ENCODE peak calls at places on chromosomes 5 and 9, in nine cellular contexts. X, V, I, F, C, L, B, Y and D are unnamed samples.

GRCh38 chr9:136854113-136854841 is 2.1 kb downstream of the MAMDC4 start:
- DNase-seq in B (no peak), F (no peak), X (no peak), C (no peak), V (peak), L (peak), Y (peak), I (peak), D (no peak)

GRCh38 chr5:62273691-62274090 is 32.3 kb upstream of the KIF2A start:
- DNase-seq in L (no peak), F (no peak), I (no peak), Y (no peak), V (no peak), B (no peak), C (no peak), X (no peak), D (no peak)

GRCh38 chr9:36884721-36885120 is 149.3 kb downstream of the PAX5 start:
- DNase-seq in I (no peak), X (no peak), L (no peak), V (no peak), Y (no peak), B (no peak), C (no peak), F (no peak), D (no peak)

GRCh38 chr5:15966651-15967050 is 212.9 kb downstream of the MARCHF11 start:
- DNase-seq in L (no peak), C (peak), I (no peak), F (peak), X (no peak), V (no peak), Y (no peak), B (no peak), D (peak)

GRCh38 chr9:65409471-65409980 is 124.5 kb upstream of the FOXD4L5 start:
- DNase-seq in F (no peak), I (no peak), C (no peak), B (no peak), Y (no peak), L (no peak), V (no peak), X (no peak), D (no peak)

GRCh38 chr9:129309906-129310305 is 131.8 kb upstream of the IER5L start:
- DNase-seq in I (no peak), C (no peak), Y (no peak), B (no peak), F (no peak), L (no peak), V (peak), X (no peak), D (no peak)

GRCh38 chr5:180345781-180346180 is 7.4 kb downstream of the GFPT2 start:
- DNase-seq in C (no peak), I (peak), X (no peak), B (no peak), F (no peak), L (no peak), Y (no peak), V (no peak), D (no peak)

GRCh38 chr5:87076411-87076810 is 191.3 kb upstream of the RASA1 start:
- DNase-seq in Y (no peak), C (no peak), V (no peak), F (no peak), I (no peak), L (no peak), X (no peak), B (no peak), D (no peak)

GRCh38 chr9:92709240-92709639 is 39.3 kb upstream of the IPPK start:
- DNase-seq in F (no peak), I (no peak), V (no peak), Y (no peak), B (no peak), X (no peak), L (no peak), C (no peak), D (no peak)

GRCh38 chr5:143605403-143606005 is 202.0 kb upstream of the NR3C1 start:
- DNase-seq in X (peak), I (no peak), L (no peak), F (peak), V (no peak), Y (peak), B (no peak), C (peak), D (peak)

GRCh38 chr9:68501159-68501506 is 39.5 kb downstream of the TMEM252 start:
- DNase-seq in V (no peak), L (no peak), C (peak), Y (no peak), B (no peak), X (no peak), I (no peak), F (peak), D (no peak)

GRCh38 chr5:54159153-54159836 is 151.1 kb downstream of the ARL15 start:
- DNase-seq in L (no peak), F (peak), V (no peak), B (no peak), C (peak), X (peak), I (no peak), Y (no peak), D (no peak)

GRCh38 chr9:7150153-7150890 is 392.5 kb downstream of the KDM4C start:
- DNase-seq in B (no peak), X (no peak), C (no peak), F (no peak), L (no peak), V (no peak), Y (peak), I (no peak), D (no peak)

GRCh38 chr5:173760461-173761181 is 127.5 kb upstream of the CPEB4 start:
- DNase-seq in X (no peak), B (no peak), Y (no peak), F (no peak), C (no peak), V (no peak), L (no peak), I (no peak), D (no peak)

GRCh38 chr9:123316053-123316718 is 39.8 kb upstream of the CRB2 start:
- DNase-seq in X (no peak), L (no peak), Y (no peak), F (no peak), C (no peak), I (no peak), V (no peak), B (no peak), D (no peak)

GRCh38 chr5:108763222-108763864 is 15.6 kb downstream of the FER start:
- DNase-seq in B (no peak), I (no peak), X (no peak), F (no peak), L (no peak), Y (no peak), C (no peak), V (no peak), D (no peak)

GRCh38 chr5:103829585-103829984 is 267.0 kb upstream of the NUDT12 start:
- DNase-seq in F (no peak), C (no peak), V (no peak), I (no peak), X (no peak), L (no peak), Y (no peak), B (no peak), D (no peak)

GRCh38 chr9:81431662-81432061 is 257.7 kb downstream of the TLE1 start:
- DNase-seq in B (peak), L (no peak), V (no peak), I (no peak), Y (no peak), C (peak), F (peak), X (peak), D (peak)

GRCh38 chr5:167208911-167209310 is 1082.5 kb upstream of the WWC1 start:
- DNase-seq in V (no peak), L (no peak), F (peak), Y (no peak), B (no peak), I (no peak), X (no peak), C (no peak), D (no peak)

GRCh38 chr9:126337690-126338426 is 11.2 kb downstream of the MVB12B start:
- DNase-seq in F (no peak), V (no peak), B (no peak), L (no peak), X (no peak), C (no peak), I (no peak), Y (peak), D (no peak)

GRCh38 chr9:101977614-101978210 is 239.3 kb upstream of the GRIN3A start:
- DNase-seq in B (no peak), L (no peak), I (no peak), X (no peak), F (peak), C (peak), Y (no peak), V (no peak), D (peak)

GRCh38 chr5:30736642-30737041 is 456.8 kb upstream of the CDH6 start:
- DNase-seq in I (no peak), L (no peak), V (no peak), B (no peak), F (no peak), Y (no peak), C (no peak), X (no peak), D (no peak)

GRCh38 chr5:65102826-65103673 is 334.3 kb downstream of the CWC27 start:
- DNase-seq in X (no peak), F (peak), V (peak), Y (peak), C (peak), L (peak), B (no peak), I (peak), D (peak)

GRCh38 chr9:8868632-8869031 is 1069.1 kb upstream of the DMAC1 start:
- DNase-seq in Y (no peak), C (no peak), F (peak), B (no peak), I (no peak), X (peak), V (no peak), L (no peak), D (peak)

GRCh38 chr5:2207416-2207950 is 324.8 kb upstream of the IRX4 start:
- DNase-seq in C (no peak), L (no peak), F (no peak), I (no peak), B (no peak), X (no peak), V (no peak), Y (no peak), D (no peak)

GRCh38 chr5:66596791-66597757 is 881 bp downstream of the MAST4 start:
- DNase-seq in V (no peak), F (peak), X (peak), L (peak), Y (peak), I (peak), B (no peak), C (peak), D (peak)

GRCh38 chr9:120477534-120478001 is 102.4 kb downstream of the CDK5RAP2 start:
- DNase-seq in X (peak), V (peak), Y (peak), C (peak), L (peak), B (peak), F (peak), I (peak), D (peak)

GRCh38 chr5:17058438-17058837 is 122.3 kb upstream of the MYO10 start:
- DNase-seq in F (peak), Y (no peak), V (no peak), I (no peak), C (no peak), B (no peak), L (no peak), X (no peak), D (no peak)

GRCh38 chr9:93107151-93107824 is 11.3 kb downstream of the CARD19 start:
- DNase-seq in V (peak), X (no peak), C (no peak), B (no peak), L (no peak), I (peak), F (no peak), Y (no peak), D (no peak)

GRCh38 chr5:95759005-95759404 is 27.9 kb downstream of the RHOBTB3 start:
- DNase-seq in B (no peak), C (no peak), Y (no peak), V (no peak), I (no peak), X (no peak), F (no peak), L (no peak), D (no peak)

GRCh38 chr9:89807682-89808075 is 202.9 kb downstream of the GADD45G start:
- DNase-seq in B (no peak), L (no peak), I (no peak), F (no peak), Y (no peak), V (no peak), X (no peak), C (no peak), D (no peak)

GRCh38 chr5:79971156-79971555 is 19.9 kb downstream of the MTX3 start:
- DNase-seq in B (peak), F (peak), V (no peak), L (no peak), X (peak), Y (no peak), C (peak), I (no peak), D (peak)

GRCh38 chr9:91900057-91900816 is 49.8 kb downstream of the ROR2 start:
- DNase-seq in F (no peak), L (peak), I (no peak), B (no peak), V (peak), Y (no peak), C (no peak), X (no peak), D (no peak)

GRCh38 chr9:108516391-108516790 is 339.4 kb downstream of the ACTL7B start:
- DNase-seq in B (no peak), X (no peak), Y (no peak), L (no peak), F (no peak), C (no peak), I (no peak), V (no peak), D (no peak)

GRCh38 chr9:108517591-108518365 is 338.0 kb downstream of the ACTL7B start:
- DNase-seq in V (no peak), L (no peak), F (no peak), C (no peak), Y (no peak), I (no peak), X (no peak), B (no peak), D (no peak)

GRCh38 chr9:108519417-108519816 is 336.4 kb downstream of the ACTL7B start:
- DNase-seq in Y (no peak), L (no peak), B (no peak), F (no peak), X (no peak), C (no peak), V (no peak), I (no peak), D (no peak)

GRCh38 chr9:108512426-108513173 is 343.2 kb downstream of the ACTL7B start:
- DNase-seq in L (no peak), I (no peak), C (no peak), B (no peak), F (peak), V (no peak), Y (no peak), X (no peak), D (no peak)

GRCh38 chr9:108515856-108516255 is 339.9 kb downstream of the ACTL7B start:
- DNase-seq in V (no peak), C (no peak), B (no peak), X (no peak), I (no peak), Y (no peak), L (no peak), F (no peak), D (no peak)
- H3K4me3 ChIP-seq in V (no peak), C (no peak), B (no peak), X (no peak), I (no peak), Y (no peak), L (no peak), F (no peak), D (no peak)

DNA sequence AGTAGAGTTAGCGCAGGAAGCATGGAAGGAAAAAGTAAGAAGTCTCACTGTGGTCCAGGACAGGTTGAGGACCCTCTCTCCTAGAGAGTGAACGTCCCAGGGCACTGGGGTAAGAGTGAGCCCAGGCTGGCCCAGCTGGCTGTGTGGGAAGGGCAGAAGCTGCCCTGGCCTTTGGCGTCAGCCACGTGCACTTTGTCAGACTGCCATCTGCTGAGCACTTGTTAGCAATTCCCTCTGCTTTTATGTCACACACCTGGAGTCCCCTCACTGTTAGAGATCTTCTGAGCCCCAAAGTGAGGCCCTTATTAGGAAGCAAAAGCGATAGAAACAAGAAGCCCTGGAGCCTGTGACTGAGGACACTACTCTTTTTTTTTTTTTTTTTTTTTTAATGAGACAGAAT is 79.1 kb downstream of the UGCG start:
- DNase-seq in V (no peak), F (no peak), X (no peak), C (no peak), I (peak), Y (peak), L (no peak), B (no peak), D (no peak)
- TF ChIP-seq CTCF in V (no peak), F (no peak), X (peak), C (no peak), I (peak), Y (no peak), L (no peak), B (no peak), D (no peak)

GRCh38 chr9:4663956-4664355 is 1.9 kb downstream of the PLPP6 start:
- DNase-seq in F (no peak), Y (no peak), B (no peak), I (no peak), X (no peak), L (no peak), V (no peak), C (no peak), D (no peak)
- H3K4me3 ChIP-seq in F (no peak), Y (no peak), B (no peak), I (no peak), X (no peak), L (no peak), V (no peak), C (peak), D (no peak)

GRCh38 chr9:19174127-19174921 is 47.0 kb upstream of the PLIN2 start:
- DNase-seq in C (peak), I (peak), F (peak), Y (peak), L (peak), B (peak), V (peak), X (peak), D (peak)
- TF ChIP-seq CTCF in C (peak), I (peak), F (peak), Y (peak), L (peak), B (peak), V (peak), X (peak), D (peak)

GRCh38 chr9:127977877-127978647 is 2.7 kb downstream of the EEIG1 start:
- DNase-seq in V (peak), F (peak), X (peak), C (peak), I (peak), Y (peak), L (peak), B (peak), D (peak)
- H3K4me3 ChIP-seq in V (peak), F (peak), X (no peak), C (peak), I (peak), Y (peak), L (peak), B (peak), D (peak)

DNA sequence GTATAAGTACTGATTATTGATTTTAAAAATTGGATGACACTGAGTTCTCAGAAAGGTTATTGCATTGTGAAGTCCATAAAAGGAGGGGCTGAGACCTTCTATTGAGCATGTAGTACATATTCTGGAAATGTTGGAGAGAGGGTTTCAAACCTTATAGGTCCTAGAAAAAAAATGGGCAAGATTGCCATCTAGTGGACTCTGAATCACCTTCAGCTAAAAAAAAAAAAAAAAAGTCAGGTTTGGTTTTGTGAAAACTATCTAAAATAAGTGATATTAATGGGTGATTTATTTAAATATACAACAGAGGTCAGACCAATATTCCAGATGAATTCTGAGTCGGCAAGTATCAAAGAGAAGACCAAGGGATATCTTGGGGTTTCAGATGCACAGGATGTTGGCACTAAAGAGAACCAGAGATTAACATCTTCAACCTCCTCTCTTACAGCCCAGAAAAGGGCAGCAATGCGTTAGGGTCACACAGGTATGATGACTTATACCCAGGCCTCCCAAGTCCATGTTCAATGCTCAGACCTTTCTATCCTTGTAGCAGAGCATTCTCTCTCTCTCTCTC is 109.8 kb upstream of the NMUR2 start:
- DNase-seq in X (no peak), F (peak), B (no peak), V (no peak), C (peak), L (no peak), I (no peak), Y (no peak), D (peak)
- TF ChIP-seq CTCF in X (peak), F (peak), B (peak), V (no peak), C (peak), L (peak), I (peak), Y (peak), D (peak)

DNA sequence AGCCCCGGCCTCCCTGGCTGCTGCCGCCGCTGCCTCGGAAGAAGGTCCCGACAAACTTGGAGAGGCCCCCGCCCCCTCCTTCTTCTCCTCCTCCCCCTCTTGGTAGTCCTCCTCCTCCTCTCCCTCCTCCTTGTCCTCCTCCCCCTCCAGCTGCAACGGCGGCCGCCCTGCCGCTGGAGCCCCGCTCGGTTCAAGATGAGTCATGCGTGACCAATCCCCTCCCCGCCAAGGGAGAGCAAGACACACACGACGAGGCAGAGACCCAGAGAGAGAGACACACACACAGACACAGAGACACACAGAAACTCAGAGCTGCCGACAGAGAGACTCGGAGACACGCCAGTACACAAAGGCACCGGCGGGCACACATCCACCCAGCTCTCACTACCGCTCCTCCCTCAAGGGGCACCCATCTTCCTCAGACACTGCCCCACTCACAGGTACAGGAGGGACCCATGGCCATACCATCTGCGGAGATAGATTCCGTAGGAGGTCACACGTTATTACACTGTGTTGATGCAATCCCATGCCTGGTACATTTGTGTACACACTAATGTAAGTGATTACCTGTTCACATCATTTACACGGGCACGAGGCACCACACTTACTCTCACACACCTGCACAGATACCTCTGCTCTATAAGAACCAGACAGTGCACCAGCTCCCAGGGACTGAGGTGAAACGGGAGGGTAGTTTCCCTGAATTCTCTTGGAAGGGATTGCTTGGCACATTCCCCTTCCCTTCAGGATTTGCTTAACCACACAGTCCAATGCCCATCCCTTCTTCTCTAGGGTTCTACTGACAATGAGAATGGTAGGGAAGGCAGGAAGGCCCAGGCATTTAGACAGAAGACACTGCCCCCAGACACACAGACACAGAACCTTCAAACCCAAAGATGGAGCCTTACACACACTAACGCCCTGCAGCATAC is at the start of gene LHX6:
- DNase-seq in I (peak), X (peak), V (no peak), B (no peak), C (peak), L (no peak), F (peak), Y (no peak), D (peak)
- H3K4me3 ChIP-seq in I (peak), X (peak), V (no peak), B (no peak), C (no peak), L (peak), F (no peak), Y (peak), D (peak)